ENCODE peak calls at places on chromosomes 7 and 10, in nine cellular contexts. E is CD4-positive, alpha-beta T cell; Z is AG04450; Y is uterus; N is endodermal cell; R is IMR-90; C is mammary epithelial cell; A is tibial nerve; O is dorsolateral prefrontal cortex. P is an unnamed sample.

GRCh38 chr10:5234106-5234877 is 37.7 kb downstream of the AKR1C4 start:
- DNase-seq in E (no peak), Z (peak; percentile 30), Y (no peak), N (no peak), R (peak; percentile 50), C (peak; percentile 81), A (peak; percentile 51), O (no peak), P (no peak)

GRCh38 chr7:154424370-154424769 is 372.2 kb downstream of the DPP6 start:
- DNase-seq in E (no peak), Z (no peak), Y (no peak), N (no peak), R (no peak), C (no peak), A (no peak), O (no peak), P (no peak)

GRCh38 chr7:105682331-105683070 is 101.2 kb upstream of the EFCAB10 start:
- DNase-seq in E (no peak), Z (no peak), Y (no peak), N (no peak), R (no peak), C (no peak), A (peak; percentile 28), O (no peak), P (no peak)

GRCh38 chr10:121245799-121246198 is 352.4 kb downstream of the FGFR2 start:
- DNase-seq in E (no peak), Z (no peak), Y (no peak), N (no peak), R (no peak), C (no peak), A (no peak), O (no peak), P (no peak)

GRCh38 chr7:39271386-39271785 is 293.7 kb downstream of the POU6F2 start:
- DNase-seq in E (no peak), Z (no peak), Y (peak; percentile 17), N (peak; percentile 53), R (no peak), C (no peak), A (no peak), O (peak; percentile 72), P (no peak)

GRCh38 chr10:1043532-1043995 is 5.4 kb downstream of the IDI1 start:
- DNase-seq in E (peak; percentile 20), Z (no peak), Y (no peak), N (no peak), R (no peak), C (no peak), A (no peak), O (no peak), P (no peak)

GRCh38 chr10:15609291-15609690 is 110.4 kb downstream of the ITGA8 start:
- DNase-seq in E (no peak), Z (no peak), Y (no peak), N (no peak), R (no peak), C (no peak), A (no peak), O (no peak), P (no peak)

GRCh38 chr7:109950256-109950655 is 1140.7 kb upstream of the LRRN3 start:
- DNase-seq in E (no peak), Z (no peak), Y (no peak), N (no peak), R (no peak), C (no peak), A (no peak), O (no peak), P (no peak)

GRCh38 chr7:55254596-55255500 is 110.3 kb upstream of the LANCL2 start:
- DNase-seq in E (peak; percentile 40), Z (no peak), Y (peak; percentile 89), N (peak; percentile 95), R (peak; percentile 67), C (peak; percentile 67), A (peak; percentile 84), O (peak; percentile 83), P (peak; percentile 84)

GRCh38 chr7:41465571-41465970 is 237.3 kb downstream of the INHBA start:
- DNase-seq in E (no peak), Z (no peak), Y (no peak), N (no peak), R (no peak), C (no peak), A (no peak), O (no peak), P (no peak)

GRCh38 chr10:43231523-43232078 is 35.3 kb downstream of the RASGEF1A start:
- DNase-seq in E (no peak), Z (no peak), Y (peak; percentile 6), N (peak; percentile 41), R (no peak), C (no peak), A (no peak), O (peak; percentile 32), P (no peak)
- H3K27me3 ChIP-seq in E (peaks cover 24% of the 10 kb centered on the region), Z (peaks cover 33% of the 10 kb centered on the region), Y (peaks cover 4% of the 10 kb centered on the region), N (peaks cover 56% of the 10 kb centered on the region), R (peaks cover 64% of the 10 kb centered on the region), C (peaks cover 12% of the 10 kb centered on the region), A (no peaks in the 10 kb centered on the region), O (peaks cover 8% of the 10 kb centered on the region), P (peaks cover 4% of the 10 kb centered on the region)

DNA sequence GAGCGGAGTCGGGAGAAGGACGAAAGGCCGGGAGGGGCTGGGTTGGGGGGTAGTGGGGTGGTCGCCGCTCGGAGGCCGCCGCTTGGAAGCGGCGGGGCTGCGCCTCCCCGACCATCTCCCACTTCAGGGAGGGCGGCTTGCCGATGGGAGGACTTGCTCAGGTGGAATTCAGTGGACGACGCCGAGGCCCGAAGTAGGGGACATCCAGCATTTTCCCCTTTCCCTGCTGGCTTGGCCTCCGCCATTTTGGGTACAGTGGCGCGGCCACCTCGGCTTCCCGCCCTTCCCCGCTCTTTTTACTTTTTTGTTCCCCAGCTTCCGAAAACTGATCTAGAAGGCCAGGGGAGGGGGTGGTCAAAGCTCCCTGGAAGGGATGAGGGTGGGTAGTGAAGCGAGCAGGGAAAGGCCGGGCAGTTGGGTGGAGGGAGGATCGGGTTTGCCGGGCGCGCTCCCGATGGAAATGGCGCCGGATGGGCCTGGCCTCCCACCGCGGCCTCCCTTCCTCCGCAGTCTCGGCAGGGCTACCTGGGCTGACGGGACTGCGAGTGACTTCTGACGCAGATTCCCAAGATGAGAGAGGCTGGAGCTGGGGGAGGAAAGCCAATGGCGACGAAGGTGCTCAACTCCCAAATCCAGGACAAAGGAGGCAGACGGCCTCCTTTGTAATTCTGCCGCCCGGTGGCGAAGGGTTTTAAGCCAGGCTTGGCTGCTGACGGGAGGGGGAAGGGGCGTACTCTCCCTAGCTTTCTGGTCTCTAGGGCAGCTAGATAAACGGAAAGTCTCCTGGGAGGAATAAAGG is at the start of gene PBLD:
- DNase-seq in E (peak; percentile 53), Z (no peak), Y (peak; percentile 73), N (peak; percentile 90), R (peak; percentile 74), C (peak; percentile 79), A (peak; percentile 55), O (peak; percentile 67), P (peak; percentile 75)
- TF ChIP-seq CTCF in E (no peak), Z (peak; percentile 63), Y (peak; percentile 38), N (peak; percentile 64), R (peak; percentile 46), C (peak; percentile 33), A (peak; percentile 30), O (peak; percentile 61), P (no peak)

GRCh38 chr10:22684707-22685106 is 29.7 kb downstream of the PIP4K2A start:
- DNase-seq in E (no peak), Z (no peak), Y (no peak), N (no peak), R (no peak), C (no peak), A (no peak), O (no peak), P (no peak)
- H3K27ac ChIP-seq in E (peak overlapping the region; percentile 75), Z (no peak overlapping the region), Y (peak overlapping the region; percentile 46), N (no peak overlapping the region), R (no peak overlapping the region), C (no peak overlapping the region), A (no peak overlapping the region), O (no peak overlapping the region), P (no peak overlapping the region)

DNA sequence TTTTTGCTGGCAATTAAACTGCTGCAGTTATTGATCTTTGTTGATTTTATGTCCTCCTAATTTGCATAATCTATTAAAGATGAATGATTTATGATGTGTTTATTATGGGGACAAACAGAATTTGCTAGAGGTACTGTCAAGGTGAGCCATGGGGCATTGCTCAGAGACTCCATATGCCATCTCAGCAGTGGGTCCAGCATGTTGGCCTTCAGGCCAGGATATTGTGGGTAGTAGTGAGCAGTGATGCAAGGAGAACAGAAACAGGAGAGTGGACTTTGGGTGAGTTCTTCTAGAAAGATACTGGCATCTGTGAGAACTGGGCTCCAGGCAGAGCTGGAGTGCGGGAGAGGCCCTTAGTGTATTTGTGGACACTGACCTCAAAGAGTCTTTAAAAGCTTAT is 65.9 kb downstream of the PAX2 start:
- DNase-seq in E (no peak), Z (no peak), Y (no peak), N (no peak), R (no peak), C (no peak), A (no peak), O (no peak), P (no peak)
- H3K27me3 ChIP-seq in E (peaks cover 45% of the 10 kb centered on the region), Z (peaks cover 37% of the 10 kb centered on the region), Y (no peaks in the 10 kb centered on the region), N (peaks cover 79% of the 10 kb centered on the region), R (peaks cover 76% of the 10 kb centered on the region), C (peaks cover 2% of the 10 kb centered on the region), A (no peaks in the 10 kb centered on the region), O (peaks cover 7% of the 10 kb centered on the region), P (no peaks in the 10 kb centered on the region)

DNA sequence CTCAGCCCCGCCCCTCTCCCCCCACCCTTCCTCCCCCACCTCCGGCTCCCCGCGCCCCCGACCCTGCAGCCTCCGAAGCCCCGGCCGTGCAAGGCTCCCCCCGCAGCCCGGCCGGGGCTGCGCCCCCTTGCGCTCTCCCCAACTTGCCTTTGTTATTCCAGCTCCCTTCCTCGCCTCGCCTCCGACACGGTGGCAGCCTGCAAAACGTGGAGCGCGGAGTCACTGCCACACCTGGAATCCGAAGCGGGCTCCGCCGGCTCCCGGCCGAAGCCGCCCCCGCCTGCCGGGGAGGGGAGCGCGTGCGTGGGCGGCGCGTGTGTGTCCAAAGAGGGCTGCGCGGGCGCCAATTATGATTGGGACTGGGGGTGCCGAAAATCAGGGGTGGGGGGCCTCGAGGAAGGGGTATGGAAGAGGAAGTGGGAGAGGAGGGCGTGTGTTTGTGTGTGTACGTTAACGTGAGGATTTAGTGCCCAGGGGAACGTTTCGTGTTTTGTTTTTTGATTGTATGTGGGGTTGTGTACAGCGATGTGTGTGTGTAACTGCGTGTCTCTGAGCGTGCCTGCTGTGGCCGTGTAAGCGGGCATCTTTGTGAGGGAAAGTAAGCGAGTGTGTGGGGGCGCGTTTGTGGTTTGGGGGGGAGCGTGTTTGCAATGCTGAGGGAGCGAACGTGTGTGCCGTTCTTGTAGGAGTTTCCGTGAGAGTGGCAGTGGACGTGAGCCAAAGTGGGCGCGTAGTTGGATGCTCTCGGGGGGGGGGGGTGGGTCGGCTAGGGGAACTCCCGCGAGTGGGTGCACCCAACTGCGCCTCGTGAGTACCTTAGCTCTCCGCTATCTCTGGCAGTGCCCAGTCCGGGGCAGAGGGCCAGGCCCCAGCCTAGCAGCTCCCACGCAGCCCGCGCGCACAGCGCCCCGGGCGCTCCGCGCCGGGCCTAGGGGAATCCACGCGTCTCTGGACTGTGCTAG is 1.2 kb upstream of the ZMIZ1 start:
- DNase-seq in E (peak; percentile 74), Z (peak; percentile 84), Y (peak; percentile 96), N (peak; percentile 99), R (peak; percentile 91), C (peak; percentile 86), A (peak; percentile 91), O (peak; percentile 85), P (peak; percentile 92)
- TF ChIP-seq CTCF in E (no peak), Z (peak; percentile 44), Y (peak; percentile 20), N (no peak), R (peak; percentile 44), C (no peak), A (no peak), O (no peak), P (no peak)

P was measured in right atrium auricular region.